ENCODE peak calls at places on chromosomes 7 and 10, in nine cellular contexts. F, O, H, W, Q, T, Z, B and S are unnamed samples. For H3K9me3, the result is how much of the 10 kb centered on the place peaks cover.

GRCh38 chr10:83184641-83185040 is 954.7 kb upstream of the GHITM start:
- DNase-seq in B (no peak), T (no peak), O (no peak), Z (no peak), W (no peak), F (no peak), Q (no peak), H (no peak), S (no peak)

GRCh38 chr7:29239638-29240037 is 45.1 kb downstream of the CHN2 start:
- DNase-seq in Z (peak), H (no peak), Q (peak), O (no peak), T (no peak), W (no peak), F (no peak), B (peak), S (no peak)

GRCh38 chr10:102757323-102757722 is 13.6 kb downstream of the WBP1L start:
- DNase-seq in O (no peak), Z (no peak), H (no peak), T (no peak), F (no peak), W (no peak), Q (no peak), B (no peak), S (peak)

GRCh38 chr10:96341219-96342182 is 17.3 kb downstream of the OPALIN start:
- DNase-seq in F (no peak), Q (no peak), Z (no peak), H (no peak), T (no peak), B (no peak), W (no peak), O (no peak), S (no peak)

GRCh38 chr7:107505997-107506682 is 36.3 kb downstream of the GPR22 start:
- DNase-seq in T (no peak), Z (peak), B (no peak), O (peak), H (no peak), F (no peak), Q (no peak), W (no peak), S (no peak)

GRCh38 chr10:128084364-128084763 is 41.9 kb downstream of the MKI67 start:
- DNase-seq in T (no peak), H (no peak), Q (no peak), B (no peak), W (peak), Z (no peak), O (no peak), F (no peak), S (no peak)

GRCh38 chr7:30411897-30412296 is 66.7 kb downstream of the NOD1 start:
- DNase-seq in F (no peak), W (no peak), O (no peak), B (no peak), Q (no peak), H (no peak), T (peak), Z (no peak), S (no peak)

GRCh38 chr10:104090597-104090996 is 4.9 kb upstream of the COL17A1 start:
- DNase-seq in Z (no peak), Q (no peak), W (no peak), O (no peak), F (no peak), B (no peak), H (no peak), T (no peak), S (no peak)

GRCh38 chr10:16887565-16887964 is 70.3 kb upstream of the RSU1 start:
- DNase-seq in F (peak), B (no peak), Z (no peak), T (no peak), W (no peak), O (no peak), H (no peak), Q (no peak), S (no peak)

GRCh38 chr10:93541402-93542357 is 24.8 kb upstream of the FFAR4 start:
- DNase-seq in Q (no peak), B (no peak), F (peak), H (peak), O (peak), W (peak), T (no peak), Z (peak), S (peak)

GRCh38 chr7:19116121-19117080 is 1.0 kb downstream of the TWIST1 start:
- DNase-seq in Q (peak), Z (no peak), T (no peak), W (peak), O (no peak), H (peak), F (peak), B (no peak), S (no peak)

GRCh38 chr10:64209574-64209973 is 688.4 kb downstream of the REEP3 start:
- DNase-seq in B (no peak), W (peak), H (no peak), F (no peak), T (no peak), Z (no peak), Q (no peak), O (no peak), S (peak)

GRCh38 chr7:2908103-2908683 is 64.1 kb upstream of the GNA12 start:
- DNase-seq in H (no peak), O (no peak), Q (no peak), F (no peak), B (no peak), T (no peak), Z (no peak), W (no peak), S (no peak)

GRCh38 chr7:73770860-73771665 is 993 bp upstream of the CLDN3 start:
- DNase-seq in F (no peak), Q (no peak), O (no peak), W (no peak), B (no peak), H (no peak), T (no peak), Z (no peak), S (no peak)

GRCh38 chr7:150981644-150982043 is 3.5 kb upstream of the KCNH2 start:
- DNase-seq in W (no peak), Z (no peak), F (no peak), Q (no peak), B (no peak), O (no peak), T (no peak), H (no peak), S (no peak)

GRCh38 chr7:150371131-150371995 is 2.7 kb downstream of the REPIN1 start:
- DNase-seq in F (no peak), T (no peak), O (no peak), Z (no peak), W (peak), Q (no peak), H (no peak), B (no peak), S (no peak)

GRCh38 chr7:156206174-156206573 is 393.9 kb upstream of the SHH start:
- DNase-seq in W (no peak), F (no peak), Z (no peak), O (no peak), Q (no peak), T (no peak), H (no peak), B (no peak), S (no peak)

GRCh38 chr7:35985126-35985754 is 167.8 kb upstream of the EEPD1 start:
- DNase-seq in O (peak), Z (peak), W (peak), T (no peak), H (peak), F (peak), B (peak), Q (peak), S (peak)

GRCh38 chr7:29123611-29124190 is 22.6 kb downstream of the CPVL start:
- DNase-seq in B (no peak), F (no peak), W (no peak), T (no peak), Z (no peak), O (no peak), H (no peak), Q (no peak), S (no peak)

DNA sequence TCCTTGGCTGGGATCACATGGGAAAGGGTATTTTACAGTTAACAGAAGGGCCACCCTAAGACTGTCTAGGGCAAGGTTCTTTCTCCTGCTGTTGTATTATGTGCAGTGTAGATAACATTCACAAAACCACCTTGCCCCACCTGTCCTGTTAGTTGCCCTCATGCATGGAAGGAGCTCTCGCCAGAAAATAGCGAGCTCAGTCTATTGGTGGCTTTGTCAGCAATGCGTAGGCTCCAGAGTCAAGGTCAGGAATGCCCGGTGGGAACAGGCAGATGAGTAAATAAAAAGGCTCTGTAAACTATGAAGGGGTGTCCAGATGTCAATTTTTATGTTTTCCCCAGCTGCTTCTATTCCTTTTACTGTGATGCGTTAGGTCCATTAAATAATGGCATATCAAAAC is 107.1 kb upstream of the WDR11 start:
- DNase-seq in O (no peak), Q (no peak), B (no peak), T (no peak), Z (no peak), F (no peak), H (no peak), W (no peak), S (no peak)
- H3K9me3 ChIP-seq in O (under half), Q (under half), B (under half), T (under half), Z (under half), F (under half), H (under half), W (under half), S (under half)

DNA sequence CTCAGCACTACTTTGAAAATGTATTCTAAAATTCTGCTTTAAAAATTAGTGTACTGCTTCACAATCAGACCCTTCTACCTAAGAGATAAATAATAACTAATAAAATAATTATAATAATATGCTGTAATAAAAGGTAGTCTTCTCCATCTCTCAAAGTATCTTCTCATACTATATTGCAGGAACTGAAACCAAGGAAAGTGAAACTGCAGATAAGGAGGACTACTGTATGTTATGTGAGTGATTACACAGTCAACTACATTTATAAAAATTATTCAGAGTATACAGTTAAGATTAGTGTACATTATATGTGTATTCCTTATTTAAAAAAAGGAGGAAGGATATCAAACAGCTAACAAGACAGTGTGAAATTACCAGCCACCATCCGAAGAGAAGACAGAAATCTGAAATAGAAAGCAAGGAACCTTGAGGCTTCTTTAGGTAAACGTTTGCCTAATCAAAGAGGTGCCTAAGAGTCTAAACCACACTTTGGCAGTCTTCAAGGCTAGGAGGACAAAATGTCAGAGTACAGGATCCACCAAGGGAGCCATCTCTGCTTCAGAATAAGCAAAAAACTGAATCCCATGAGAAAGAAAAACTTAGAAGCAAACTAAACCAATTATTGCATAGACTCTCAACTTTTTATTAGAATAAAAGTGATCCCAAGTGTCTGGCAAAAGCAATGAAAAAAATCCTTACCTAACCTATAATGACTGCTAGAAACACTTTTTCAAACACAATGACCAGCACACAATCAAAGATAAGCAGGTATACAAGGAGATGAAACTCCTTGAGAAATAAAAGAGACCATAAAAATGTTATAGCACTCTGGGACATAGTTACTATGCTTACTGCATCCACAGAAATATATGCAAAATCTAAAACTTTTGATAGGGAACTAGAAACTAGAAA is 6.5 kb downstream of the USP6NL start:
- DNase-seq in F (no peak), O (no peak), Q (no peak), T (no peak), W (no peak), H (no peak), B (no peak), Z (no peak), S (no peak)
- H3K4me3 ChIP-seq in F (no peak), O (no peak), Q (no peak), T (no peak), W (no peak), H (no peak), B (no peak), Z (no peak), S (no peak)

GRCh38 chr10:86944031-86944419 is 13.4 kb downstream of the MMRN2 start:
- DNase-seq in W (no peak), O (no peak), H (no peak), T (no peak), F (no peak), Q (no peak), Z (no peak), B (no peak), S (no peak)

GRCh38 chr10:86944907-86945306 is 12.5 kb downstream of the MMRN2 start:
- DNase-seq in T (no peak), Z (no peak), Q (no peak), B (no peak), F (no peak), W (peak), O (no peak), H (no peak), S (no peak)

GRCh38 chr10:86944471-86944870 is 12.9 kb downstream of the MMRN2 start:
- DNase-seq in H (no peak), B (no peak), Q (no peak), W (peak), O (no peak), Z (no peak), F (no peak), T (no peak), S (no peak)

GRCh38 chr10:86946215-86947170 is 10.9 kb downstream of the MMRN2 start:
- DNase-seq in T (no peak), B (no peak), O (peak), W (peak), F (peak), Z (no peak), Q (no peak), H (no peak), S (peak)

GRCh38 chr10:86945361-86946214 is 11.8 kb downstream of the MMRN2 start:
- DNase-seq in O (peak), B (peak), W (peak), T (no peak), H (peak), Q (no peak), F (peak), Z (no peak), S (no peak)
- TF ChIP-seq EP300 in O (no peak), B (no peak), W (no peak), T (no peak), H (peak), Q (no peak), F (no peak), Z (no peak), S (no peak)

GRCh38 chr10:38143587-38143986 is 49.5 kb downstream of the ZNF37A start:
- DNase-seq in F (no peak), Z (no peak), T (no peak), O (no peak), W (no peak), B (no peak), Q (no peak), H (no peak), S (no peak)
- H3K9me3 ChIP-seq in F (under half), Z (under half), T (under half), O (half or more), W (under half), B (half or more), Q (under half), H (under half), S (under half)

DNA sequence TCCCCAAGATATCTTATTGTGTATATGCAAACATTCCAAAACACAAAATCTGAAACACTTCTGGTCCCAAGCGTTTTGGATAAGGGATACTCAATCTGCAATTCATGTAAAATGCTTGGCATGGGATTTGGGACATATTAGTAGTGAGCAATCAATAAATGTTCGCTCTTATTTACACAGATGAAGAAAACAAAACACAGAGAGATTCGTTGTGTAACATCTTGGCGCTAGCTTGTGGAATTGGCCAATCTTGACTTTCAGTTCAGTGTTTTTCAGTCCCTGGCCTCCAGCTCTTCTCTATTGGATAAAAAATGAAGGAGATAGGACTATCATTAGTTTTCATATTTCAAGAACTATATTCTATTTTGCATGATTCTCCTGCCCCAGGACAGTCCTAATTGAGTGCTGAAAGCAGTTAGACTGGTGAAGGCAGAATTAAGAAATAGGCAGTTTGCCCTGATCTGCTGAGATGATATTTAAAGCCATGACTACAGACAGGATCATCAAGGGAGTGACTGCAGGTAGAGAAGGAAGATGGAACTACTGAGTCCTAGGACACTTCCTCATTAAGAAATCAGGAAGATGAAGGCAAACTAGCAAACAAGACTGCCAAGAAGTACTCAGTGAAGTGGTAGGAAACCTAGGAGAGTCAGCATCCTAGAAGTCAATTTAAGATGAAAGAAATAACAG is 1.8 kb downstream of the PNLIPRP3 start:
- DNase-seq in Z (no peak), T (no peak), F (no peak), O (no peak), B (no peak), Q (no peak), W (no peak), H (no peak), S (no peak)
- H3K4me3 ChIP-seq in Z (no peak), T (no peak), F (no peak), O (no peak), B (no peak), Q (no peak), W (no peak), H (no peak), S (no peak)

DNA sequence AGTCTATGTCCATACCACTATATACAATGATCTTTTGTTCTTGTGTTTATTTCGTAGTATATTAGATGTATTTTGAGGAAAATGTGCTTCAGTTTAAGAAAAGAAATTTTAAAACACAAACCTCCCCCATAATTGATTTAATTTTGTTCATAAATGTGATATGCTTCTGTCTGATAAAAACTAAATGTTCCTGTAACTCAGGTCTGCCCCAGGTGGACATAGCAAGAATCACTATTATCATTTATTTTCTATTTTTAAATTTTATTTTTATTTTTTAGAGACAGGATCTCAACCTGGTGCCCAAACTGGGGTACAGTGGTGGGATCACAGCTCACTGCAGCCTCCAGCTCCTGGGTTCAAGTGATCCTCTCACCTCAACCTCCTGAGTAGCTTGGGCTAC is 43.2 kb downstream of the BEND7 start:
- DNase-seq in H (no peak), Z (no peak), T (no peak), W (no peak), B (no peak), F (peak), Q (peak), O (no peak), S (no peak)
- TF ChIP-seq EP300 in H (no peak), Z (no peak), T (no peak), W (no peak), B (no peak), F (no peak), Q (no peak), O (no peak), S (no peak)